ENCODE peak calls at places on chromosomes 4 and X, in ten cellular contexts. C is effector memory CD8-positive, alpha-beta T cell; K is WTC11; S is activated CD4-positive, alpha-beta T cell treated with anti-CD3 and anti-CD28 coated beads for 24 hours; I is sciatic nerve; P is A172; N is right cardiac atrium; W is NCI-H1694 treated with DMSO at 0.1 percent for 48 hours; T is HEK293T; U is neural crest cell. M is an unnamed sample.

GRCh38 chrX:84363674-84364073 is 138.6 kb downstream of the HDX start:
- DNase-seq in C (no peak), K (no peak), S (no peak), I (no peak), P (no peak), N (no peak), W (no peak), T (no peak), U (no peak), M (no peak)

GRCh38 chr4:83782591-83782990 is 246.7 kb downstream of the GPAT3 start:
- DNase-seq in C (no peak), K (no peak), S (no peak), I (no peak), P (no peak), N (no peak), W (no peak), T (no peak), U (no peak), M (no peak)

GRCh38 chr4:145792429-145792828 is 112.5 kb downstream of the C4orf51 start:
- DNase-seq in C (no peak), K (no peak), S (no peak), I (no peak), P (no peak), N (no peak), W (no peak), T (no peak), U (no peak), M (no peak)

GRCh38 chrX:129930941-129931410 is 25.0 kb downstream of the UTP14A start:
- DNase-seq in C (no peak), K (no peak), S (no peak), I (no peak), P (peak), N (peak), W (no peak), T (no peak), U (no peak), M (no peak)

GRCh38 chr4:80101086-80101767 is 28.2 kb upstream of the ANTXR2 start:
- DNase-seq in C (no peak), K (no peak), S (no peak), I (no peak), P (no peak), N (no peak), W (no peak), T (no peak), U (no peak), M (peak)

GRCh38 chr4:16415751-16416150 is 189.5 kb upstream of the TAPT1 start:
- DNase-seq in C (no peak), K (no peak), S (no peak), I (no peak), P (no peak), N (no peak), W (no peak), T (no peak), U (no peak), M (no peak)

GRCh38 chr4:114249561-114250356 is 270.3 kb upstream of the ARSJ start:
- DNase-seq in C (no peak), K (no peak), S (no peak), I (no peak), P (no peak), N (no peak), W (no peak), T (no peak), U (no peak), M (no peak)

GRCh38 chr4:66736593-66736992 is 808.7 kb downstream of the CENPC start:
- DNase-seq in C (no peak), K (no peak), S (no peak), I (no peak), P (no peak), N (no peak), W (no peak), T (no peak), U (peak), M (no peak)

GRCh38 chrX:10160221-10160620 is 3.4 kb downstream of the CLCN4 start:
- DNase-seq in C (no peak), K (no peak), S (no peak), I (no peak), P (no peak), N (no peak), W (no peak), T (no peak), U (no peak), M (no peak)

GRCh38 chrX:17242470-17242869 is 132.5 kb upstream of the NHS start:
- DNase-seq in C (peak), K (peak), S (peak), I (no peak), P (peak), N (no peak), W (peak), T (peak), U (peak), M (no peak)

GRCh38 chr4:45100936-45101818 is 374.8 kb upstream of the GNPDA2 start:
- DNase-seq in C (no peak), K (no peak), S (no peak), I (peak), P (peak), N (no peak), W (no peak), T (no peak), U (no peak), M (no peak)

GRCh38 chr4:121989715-121990114 is 37.9 kb upstream of the TRPC3 start:
- DNase-seq in C (no peak), K (no peak), S (no peak), I (no peak), P (peak), N (no peak), W (no peak), T (peak), U (no peak), M (no peak)

GRCh38 chr4:14726441-14727405 is 275.6 kb upstream of the CPEB2 start:
- DNase-seq in C (no peak), K (no peak), S (no peak), I (no peak), P (peak), N (no peak), W (no peak), T (no peak), U (no peak), M (no peak)

GRCh38 chr4:139509727-139510410 is 46.1 kb downstream of the SETD7 start:
- DNase-seq in C (no peak), K (peak), S (no peak), I (no peak), P (no peak), N (no peak), W (no peak), T (no peak), U (no peak), M (no peak)

GRCh38 chrX:120145295-120145925 is 13.0 kb upstream of the RHOXF2 start:
- DNase-seq in C (peak), K (no peak), S (no peak), I (no peak), P (no peak), N (no peak), W (no peak), T (no peak), U (no peak), M (peak)

M was measured in GF-D8.